ENCODE peak calls at places on chromosomes 16 and 17, in six cellular contexts. One of them, this sample, is unnamed.

GRCh38 chr17:50170662-50171370 is 5.0 kb downstream of the SGCA start:
- DNase-seq in endodermal cell: no peak
- DNase-seq in activated CD8-positive, alpha-beta T cell treated with anti-CD3 and anti-CD28 coated beads for 36 hours: peak
- DNase-seq in progenitor cell of endocrine pancreas: no peak
- DNase-seq in upper lobe of left lung: no peak
- DNase-seq in nephron progenitor cell: no peak
- DNase-seq in this sample: no peak

GRCh38 chr16:81493755-81494433 is 49.3 kb downstream of the CMIP start:
- DNase-seq in endodermal cell: peak
- DNase-seq in activated CD8-positive, alpha-beta T cell treated with anti-CD3 and anti-CD28 coated beads for 36 hours: peak
- DNase-seq in progenitor cell of endocrine pancreas: no peak
- DNase-seq in upper lobe of left lung: peak
- DNase-seq in nephron progenitor cell: no peak
- DNase-seq in this sample: no peak

GRCh38 chr17:77696151-77696719 is 262.3 kb upstream of the TNRC6C start:
- DNase-seq in endodermal cell: peak
- DNase-seq in activated CD8-positive, alpha-beta T cell treated with anti-CD3 and anti-CD28 coated beads for 36 hours: no peak
- DNase-seq in progenitor cell of endocrine pancreas: no peak
- DNase-seq in upper lobe of left lung: no peak
- DNase-seq in nephron progenitor cell: peak
- DNase-seq in this sample: no peak

GRCh38 chr16:50501986-50502615 is 46.1 kb upstream of the NKD1 start:
- DNase-seq in endodermal cell: peak
- DNase-seq in activated CD8-positive, alpha-beta T cell treated with anti-CD3 and anti-CD28 coated beads for 36 hours: no peak
- DNase-seq in progenitor cell of endocrine pancreas: no peak
- DNase-seq in upper lobe of left lung: no peak
- DNase-seq in nephron progenitor cell: no peak
- DNase-seq in this sample: no peak

GRCh38 chr17:64732336-64733006 is 70.4 kb upstream of the SMURF2 start:
- DNase-seq in endodermal cell: no peak
- DNase-seq in activated CD8-positive, alpha-beta T cell treated with anti-CD3 and anti-CD28 coated beads for 36 hours: no peak
- DNase-seq in progenitor cell of endocrine pancreas: no peak
- DNase-seq in upper lobe of left lung: no peak
- DNase-seq in nephron progenitor cell: no peak
- DNase-seq in this sample: no peak

GRCh38 chr17:34254651-34255380 is at the start of gene CCL2:
- DNase-seq in endodermal cell: peak
- DNase-seq in activated CD8-positive, alpha-beta T cell treated with anti-CD3 and anti-CD28 coated beads for 36 hours: no peak
- DNase-seq in progenitor cell of endocrine pancreas: no peak
- DNase-seq in upper lobe of left lung: no peak
- DNase-seq in nephron progenitor cell: peak
- DNase-seq in this sample: peak

GRCh38 chr16:11094075-11094593 is 149.8 kb downstream of the CLEC16A start:
- DNase-seq in endodermal cell: no peak
- DNase-seq in activated CD8-positive, alpha-beta T cell treated with anti-CD3 and anti-CD28 coated beads for 36 hours: peak
- DNase-seq in progenitor cell of endocrine pancreas: no peak
- DNase-seq in upper lobe of left lung: no peak
- DNase-seq in nephron progenitor cell: no peak
- DNase-seq in this sample: no peak

GRCh38 chr17:16106161-16106891 is 106.7 kb downstream of the TTC19 start:
- DNase-seq in endodermal cell: no peak
- DNase-seq in activated CD8-positive, alpha-beta T cell treated with anti-CD3 and anti-CD28 coated beads for 36 hours: no peak
- DNase-seq in progenitor cell of endocrine pancreas: no peak
- DNase-seq in upper lobe of left lung: no peak
- DNase-seq in nephron progenitor cell: no peak
- DNase-seq in this sample: no peak

GRCh38 chr16:988465-989353 is 7.1 kb downstream of the SOX8 start:
- DNase-seq in endodermal cell: no peak
- DNase-seq in activated CD8-positive, alpha-beta T cell treated with anti-CD3 and anti-CD28 coated beads for 36 hours: no peak
- DNase-seq in progenitor cell of endocrine pancreas: no peak
- DNase-seq in upper lobe of left lung: peak
- DNase-seq in nephron progenitor cell: no peak
- DNase-seq in this sample: no peak

GRCh38 chr17:48023408-48024148 is 14.0 kb downstream of the COPZ2 start:
- DNase-seq in endodermal cell: peak
- DNase-seq in activated CD8-positive, alpha-beta T cell treated with anti-CD3 and anti-CD28 coated beads for 36 hours: peak
- DNase-seq in progenitor cell of endocrine pancreas: peak
- DNase-seq in upper lobe of left lung: peak
- DNase-seq in nephron progenitor cell: peak
- DNase-seq in this sample: peak

GRCh38 chr17:7590743-7591142 is 849 bp upstream of the SOX15 start:
- DNase-seq in endodermal cell: peak
- DNase-seq in activated CD8-positive, alpha-beta T cell treated with anti-CD3 and anti-CD28 coated beads for 36 hours: no peak
- DNase-seq in progenitor cell of endocrine pancreas: no peak
- DNase-seq in upper lobe of left lung: no peak
- DNase-seq in nephron progenitor cell: no peak
- DNase-seq in this sample: no peak

GRCh38 chr17:45038771-45039634 is 12.4 kb downstream of the DCAKD start:
- DNase-seq in endodermal cell: no peak
- DNase-seq in activated CD8-positive, alpha-beta T cell treated with anti-CD3 and anti-CD28 coated beads for 36 hours: no peak
- DNase-seq in progenitor cell of endocrine pancreas: no peak
- DNase-seq in upper lobe of left lung: no peak
- DNase-seq in nephron progenitor cell: no peak
- DNase-seq in this sample: no peak

GRCh38 chr16:27458196-27458728 is 56.3 kb downstream of the IL21R start:
- DNase-seq in endodermal cell: no peak
- DNase-seq in activated CD8-positive, alpha-beta T cell treated with anti-CD3 and anti-CD28 coated beads for 36 hours: no peak
- DNase-seq in progenitor cell of endocrine pancreas: no peak
- DNase-seq in upper lobe of left lung: no peak
- DNase-seq in nephron progenitor cell: no peak
- DNase-seq in this sample: no peak

GRCh38 chr16:46996391-46996790 is 22.9 kb upstream of the DNAJA2 start:
- DNase-seq in endodermal cell: peak
- DNase-seq in activated CD8-positive, alpha-beta T cell treated with anti-CD3 and anti-CD28 coated beads for 36 hours: peak
- DNase-seq in progenitor cell of endocrine pancreas: no peak
- DNase-seq in upper lobe of left lung: no peak
- DNase-seq in nephron progenitor cell: no peak
- DNase-seq in this sample: no peak

GRCh38 chr16:47916266-47916665 is 239.5 kb downstream of the ABCC12 start:
- DNase-seq in endodermal cell: no peak
- DNase-seq in activated CD8-positive, alpha-beta T cell treated with anti-CD3 and anti-CD28 coated beads for 36 hours: no peak
- DNase-seq in progenitor cell of endocrine pancreas: no peak
- DNase-seq in upper lobe of left lung: no peak
- DNase-seq in nephron progenitor cell: no peak
- DNase-seq in this sample: no peak

GRCh38 chr17:73065376-73065775 is 27.1 kb downstream of the SLC39A11 start:
- DNase-seq in endodermal cell: no peak
- DNase-seq in activated CD8-positive, alpha-beta T cell treated with anti-CD3 and anti-CD28 coated beads for 36 hours: no peak
- DNase-seq in progenitor cell of endocrine pancreas: no peak
- DNase-seq in upper lobe of left lung: no peak
- DNase-seq in nephron progenitor cell: no peak
- DNase-seq in this sample: no peak

GRCh38 chr17:81859906-81860755 is at the start of gene P4HB:
- DNase-seq in endodermal cell: no peak
- DNase-seq in activated CD8-positive, alpha-beta T cell treated with anti-CD3 and anti-CD28 coated beads for 36 hours: peak
- DNase-seq in progenitor cell of endocrine pancreas: no peak
- DNase-seq in upper lobe of left lung: peak
- DNase-seq in nephron progenitor cell: peak
- DNase-seq in this sample: peak
- TF ChIP-seq CTCF in endodermal cell: no peak
- TF ChIP-seq CTCF in activated CD8-positive, alpha-beta T cell treated with anti-CD3 and anti-CD28 coated beads for 36 hours: no peak
- TF ChIP-seq CTCF in progenitor cell of endocrine pancreas: no peak
- TF ChIP-seq CTCF in upper lobe of left lung: no peak
- TF ChIP-seq CTCF in nephron progenitor cell: no peak
- TF ChIP-seq CTCF in this sample: no peak

GRCh38 chr16:67608367-67608766 is 36.6 kb upstream of the CARMIL2 start:
- DNase-seq in endodermal cell: no peak
- DNase-seq in activated CD8-positive, alpha-beta T cell treated with anti-CD3 and anti-CD28 coated beads for 36 hours: no peak
- DNase-seq in progenitor cell of endocrine pancreas: no peak
- DNase-seq in upper lobe of left lung: no peak
- DNase-seq in nephron progenitor cell: no peak
- DNase-seq in this sample: no peak

GRCh38 chr16:67613808-67614207 is 31.1 kb upstream of the CARMIL2 start:
- DNase-seq in endodermal cell: peak
- DNase-seq in activated CD8-positive, alpha-beta T cell treated with anti-CD3 and anti-CD28 coated beads for 36 hours: peak
- DNase-seq in progenitor cell of endocrine pancreas: no peak
- DNase-seq in upper lobe of left lung: no peak
- DNase-seq in nephron progenitor cell: peak
- DNase-seq in this sample: peak
- TF ChIP-seq CTCF in endodermal cell: peak
- TF ChIP-seq CTCF in activated CD8-positive, alpha-beta T cell treated with anti-CD3 and anti-CD28 coated beads for 36 hours: no peak
- TF ChIP-seq CTCF in progenitor cell of endocrine pancreas: peak
- TF ChIP-seq CTCF in upper lobe of left lung: no peak
- TF ChIP-seq CTCF in nephron progenitor cell: no peak
- TF ChIP-seq CTCF in this sample: no peak

GRCh38 chr17:17888821-17889220 is 52.0 kb upstream of the SREBF1 start:
- DNase-seq in endodermal cell: peak
- DNase-seq in activated CD8-positive, alpha-beta T cell treated with anti-CD3 and anti-CD28 coated beads for 36 hours: no peak
- DNase-seq in progenitor cell of endocrine pancreas: no peak
- DNase-seq in upper lobe of left lung: no peak
- DNase-seq in nephron progenitor cell: peak
- DNase-seq in this sample: no peak
- TF ChIP-seq CTCF in endodermal cell: peak
- TF ChIP-seq CTCF in activated CD8-positive, alpha-beta T cell treated with anti-CD3 and anti-CD28 coated beads for 36 hours: no peak
- TF ChIP-seq CTCF in progenitor cell of endocrine pancreas: peak
- TF ChIP-seq CTCF in upper lobe of left lung: no peak
- TF ChIP-seq CTCF in nephron progenitor cell: peak
- TF ChIP-seq CTCF in this sample: no peak

GRCh38 chr17:41524261-41524660 is 3.8 kb downstream of the KRT19 start:
- DNase-seq in endodermal cell: no peak
- DNase-seq in activated CD8-positive, alpha-beta T cell treated with anti-CD3 and anti-CD28 coated beads for 36 hours: no peak
- DNase-seq in progenitor cell of endocrine pancreas: no peak
- DNase-seq in upper lobe of left lung: no peak
- DNase-seq in nephron progenitor cell: no peak
- DNase-seq in this sample: no peak

GRCh38 chr17:41521574-41522261 is 3.0 kb upstream of the KRT15 start:
- DNase-seq in endodermal cell: peak
- DNase-seq in activated CD8-positive, alpha-beta T cell treated with anti-CD3 and anti-CD28 coated beads for 36 hours: no peak
- DNase-seq in progenitor cell of endocrine pancreas: peak
- DNase-seq in upper lobe of left lung: peak
- DNase-seq in nephron progenitor cell: no peak
- DNase-seq in this sample: no peak

GRCh38 chr17:41523225-41523593 is 4.5 kb upstream of the KRT15 start:
- DNase-seq in endodermal cell: no peak
- DNase-seq in activated CD8-positive, alpha-beta T cell treated with anti-CD3 and anti-CD28 coated beads for 36 hours: no peak
- DNase-seq in progenitor cell of endocrine pancreas: no peak
- DNase-seq in upper lobe of left lung: no peak
- DNase-seq in nephron progenitor cell: no peak
- DNase-seq in this sample: no peak

GRCh38 chr17:41522301-41523224 is 3.9 kb upstream of the KRT15 start:
- DNase-seq in endodermal cell: no peak
- DNase-seq in activated CD8-positive, alpha-beta T cell treated with anti-CD3 and anti-CD28 coated beads for 36 hours: no peak
- DNase-seq in progenitor cell of endocrine pancreas: no peak
- DNase-seq in upper lobe of left lung: peak
- DNase-seq in nephron progenitor cell: no peak
- DNase-seq in this sample: no peak

GRCh38 chr17:41523787-41524186 is 4.3 kb downstream of the KRT19 start:
- DNase-seq in endodermal cell: no peak
- DNase-seq in activated CD8-positive, alpha-beta T cell treated with anti-CD3 and anti-CD28 coated beads for 36 hours: no peak
- DNase-seq in progenitor cell of endocrine pancreas: no peak
- DNase-seq in upper lobe of left lung: peak
- DNase-seq in nephron progenitor cell: no peak
- DNase-seq in this sample: no peak
- TF ChIP-seq CTCF in endodermal cell: no peak
- TF ChIP-seq CTCF in activated CD8-positive, alpha-beta T cell treated with anti-CD3 and anti-CD28 coated beads for 36 hours: no peak
- TF ChIP-seq CTCF in progenitor cell of endocrine pancreas: no peak
- TF ChIP-seq CTCF in upper lobe of left lung: no peak
- TF ChIP-seq CTCF in nephron progenitor cell: no peak
- TF ChIP-seq CTCF in this sample: no peak

GRCh38 chr16:58535100-58535499 is 19.8 kb downstream of the SETD6 start:
- DNase-seq in endodermal cell: no peak
- DNase-seq in activated CD8-positive, alpha-beta T cell treated with anti-CD3 and anti-CD28 coated beads for 36 hours: no peak
- DNase-seq in progenitor cell of endocrine pancreas: no peak
- DNase-seq in upper lobe of left lung: no peak
- DNase-seq in nephron progenitor cell: no peak
- DNase-seq in this sample: no peak
- TF ChIP-seq CTCF in endodermal cell: no peak
- TF ChIP-seq CTCF in activated CD8-positive, alpha-beta T cell treated with anti-CD3 and anti-CD28 coated beads for 36 hours: no peak
- TF ChIP-seq CTCF in progenitor cell of endocrine pancreas: no peak
- TF ChIP-seq CTCF in upper lobe of left lung: no peak
- TF ChIP-seq CTCF in nephron progenitor cell: no peak
- TF ChIP-seq CTCF in this sample: no peak

GRCh38 chr17:21512307-21513011 is 136.3 kb downstream of the KCNJ12 start:
- DNase-seq in endodermal cell: no peak
- DNase-seq in activated CD8-positive, alpha-beta T cell treated with anti-CD3 and anti-CD28 coated beads for 36 hours: no peak
- DNase-seq in progenitor cell of endocrine pancreas: no peak
- DNase-seq in upper lobe of left lung: no peak
- DNase-seq in nephron progenitor cell: no peak
- DNase-seq in this sample: no peak

GRCh38 chr17:21510686-21511367 is 134.7 kb downstream of the KCNJ12 start:
- DNase-seq in endodermal cell: peak
- DNase-seq in activated CD8-positive, alpha-beta T cell treated with anti-CD3 and anti-CD28 coated beads for 36 hours: no peak
- DNase-seq in progenitor cell of endocrine pancreas: no peak
- DNase-seq in upper lobe of left lung: no peak
- DNase-seq in nephron progenitor cell: no peak
- DNase-seq in this sample: no peak

GRCh38 chr17:21511368-21512195 is 135.4 kb downstream of the KCNJ12 start:
- DNase-seq in endodermal cell: peak
- DNase-seq in activated CD8-positive, alpha-beta T cell treated with anti-CD3 and anti-CD28 coated beads for 36 hours: peak
- DNase-seq in progenitor cell of endocrine pancreas: peak
- DNase-seq in upper lobe of left lung: peak
- DNase-seq in nephron progenitor cell: peak
- DNase-seq in this sample: peak

GRCh38 chr17:21513012-21513570 is 136.9 kb downstream of the KCNJ12 start:
- DNase-seq in endodermal cell: peak
- DNase-seq in activated CD8-positive, alpha-beta T cell treated with anti-CD3 and anti-CD28 coated beads for 36 hours: peak
- DNase-seq in progenitor cell of endocrine pancreas: peak
- DNase-seq in upper lobe of left lung: peak
- DNase-seq in nephron progenitor cell: peak
- DNase-seq in this sample: peak
- TF ChIP-seq CTCF in endodermal cell: peak
- TF ChIP-seq CTCF in activated CD8-positive, alpha-beta T cell treated with anti-CD3 and anti-CD28 coated beads for 36 hours: peak
- TF ChIP-seq CTCF in progenitor cell of endocrine pancreas: peak
- TF ChIP-seq CTCF in upper lobe of left lung: peak
- TF ChIP-seq CTCF in nephron progenitor cell: peak
- TF ChIP-seq CTCF in this sample: peak

DNA sequence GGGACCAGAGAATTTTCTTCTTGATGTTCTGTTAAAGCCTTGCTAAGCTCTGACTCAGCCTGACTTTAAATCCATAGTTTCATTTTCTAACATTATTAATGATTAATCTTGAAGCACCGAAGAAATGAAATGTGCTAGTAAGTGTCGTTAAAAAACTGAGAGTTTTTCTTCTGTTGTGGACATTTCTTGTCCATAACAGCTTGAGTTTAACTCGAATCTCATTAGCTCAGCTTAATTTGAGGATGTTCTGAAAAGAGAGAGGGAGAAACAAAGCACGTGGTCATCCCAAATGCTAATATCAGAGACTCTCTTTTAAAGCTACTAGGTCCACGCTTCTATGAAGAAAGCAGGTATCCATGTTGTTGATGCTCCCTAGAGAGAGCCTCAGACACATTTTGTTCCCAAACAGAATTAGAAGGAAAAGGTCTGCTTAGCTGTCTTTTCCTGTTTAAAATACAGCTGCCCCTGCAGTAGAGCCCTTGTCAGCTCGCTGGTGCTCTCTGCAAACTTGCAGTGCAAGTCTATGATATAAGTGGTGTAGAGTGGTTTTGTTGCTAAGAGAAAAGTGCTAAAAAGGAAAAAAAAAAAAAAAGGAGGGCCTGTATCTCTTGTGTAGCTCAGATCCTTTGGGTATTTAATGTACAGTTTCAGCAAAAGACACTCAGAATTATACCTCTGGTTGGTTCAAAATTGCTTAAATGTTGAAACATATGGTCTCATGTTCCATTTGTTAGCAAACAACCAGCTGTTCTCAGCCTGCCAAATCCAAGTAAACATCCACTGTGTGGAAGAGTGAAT is 191.1 kb upstream of the TBX2 start:
- DNase-seq in endodermal cell: no peak
- DNase-seq in activated CD8-positive, alpha-beta T cell treated with anti-CD3 and anti-CD28 coated beads for 36 hours: no peak
- DNase-seq in progenitor cell of endocrine pancreas: no peak
- DNase-seq in upper lobe of left lung: no peak
- DNase-seq in nephron progenitor cell: no peak
- DNase-seq in this sample: no peak
- TF ChIP-seq CTCF in endodermal cell: no peak
- TF ChIP-seq CTCF in activated CD8-positive, alpha-beta T cell treated with anti-CD3 and anti-CD28 coated beads for 36 hours: no peak
- TF ChIP-seq CTCF in progenitor cell of endocrine pancreas: no peak
- TF ChIP-seq CTCF in upper lobe of left lung: no peak
- TF ChIP-seq CTCF in nephron progenitor cell: no peak
- TF ChIP-seq CTCF in this sample: no peak

GRCh38 chr16:9012848-9013507 is 49.3 kb upstream of the USP7 start:
- DNase-seq in endodermal cell: peak
- DNase-seq in activated CD8-positive, alpha-beta T cell treated with anti-CD3 and anti-CD28 coated beads for 36 hours: peak
- DNase-seq in progenitor cell of endocrine pancreas: peak
- DNase-seq in upper lobe of left lung: peak
- DNase-seq in nephron progenitor cell: peak
- DNase-seq in this sample: peak
- TF ChIP-seq CTCF in endodermal cell: peak
- TF ChIP-seq CTCF in activated CD8-positive, alpha-beta T cell treated with anti-CD3 and anti-CD28 coated beads for 36 hours: no peak
- TF ChIP-seq CTCF in progenitor cell of endocrine pancreas: no peak
- TF ChIP-seq CTCF in upper lobe of left lung: no peak
- TF ChIP-seq CTCF in nephron progenitor cell: no peak
- TF ChIP-seq CTCF in this sample: peak

This sample was measured in endothelial cell.